ENCODE peak calls at places on chromosomes 4 and X, in nine cellular contexts. B is endothelial cell of umbilical vein, E is fibroblast of lung, S is RWPE1, W is A549, C is colonic mucosa, I is aorta, U is stomach, T is neuronal stem cell. D is an unnamed sample.
A peak's percentile ranks its signal among the peaks of the same experiment; 100 is the strongest.

GRCh38 chr4:55445921-55446577 is 50.3 kb downstream of the TMEM165 start:
- DNase-seq in B (no peak), E (peak; percentile 65), S (no peak), W (no peak), C (no peak), I (no peak), U (no peak), T (no peak), D (no peak)

GRCh38 chrX:95764972-95765451 is 919.6 kb upstream of the DIAPH2 start:
- DNase-seq in B (peak; percentile 49), E (peak; percentile 81), S (peak; percentile 2), W (peak; percentile 40), C (no peak), I (no peak), U (no peak), T (peak; percentile 32), D (no peak)

GRCh38 chr4:139761461-139761860 is 95.8 kb downstream of the MGST2 start:
- DNase-seq in B (no peak), E (no peak), S (peak; percentile 38), W (peak; percentile 31), C (no peak), I (no peak), U (no peak), T (no peak), D (no peak)

GRCh38 chrX:82208976-82209375 is 1007.1 kb downstream of the SH3BGRL start:
- DNase-seq in B (no peak), E (no peak), S (no peak), W (no peak), C (no peak), I (no peak), U (no peak), T (no peak), D (no peak)

GRCh38 chr4:136241221-136241986 is 1290.9 kb downstream of the PCDH18 start:
- DNase-seq in B (no peak), E (no peak), S (no peak), W (no peak), C (no peak), I (no peak), U (no peak), T (no peak), D (no peak)

GRCh38 chrX:4263005-4263404 is 549.6 kb upstream of the PRKX start:
- DNase-seq in B (no peak), E (no peak), S (no peak), W (peak; percentile 3), C (no peak), I (no peak), U (no peak), T (no peak), D (no peak)

GRCh38 chrX:110178179-110178865 is 139.6 kb downstream of the AMMECR1 start:
- DNase-seq in B (no peak), E (no peak), S (no peak), W (no peak), C (no peak), I (no peak), U (peak; percentile 63), T (no peak), D (no peak)

GRCh38 chr4:139875456-139875855 is 209.8 kb downstream of the MGST2 start:
- DNase-seq in B (no peak), E (no peak), S (no peak), W (no peak), C (no peak), I (no peak), U (no peak), T (peak; percentile 64), D (no peak)

GRCh38 chr4:10461850-10462400 is 4.7 kb upstream of the ZNF518B start:
- DNase-seq in B (no peak), E (no peak), S (no peak), W (no peak), C (no peak), I (no peak), U (no peak), T (no peak), D (no peak)

GRCh38 chr4:88275516-88275915 is 8.8 kb downstream of the PPM1K start:
- DNase-seq in B (no peak), E (peak; percentile 47), S (no peak), W (no peak), C (no peak), I (no peak), U (no peak), T (no peak), D (no peak)

GRCh38 chr4:94459462-94460161 is 7.9 kb downstream of the PDLIM5 start:
- DNase-seq in B (no peak), E (no peak), S (no peak), W (no peak), C (no peak), I (no peak), U (no peak), T (no peak), D (no peak)
- H3K27ac ChIP-seq in B (no peak overlapping the region), E (no peak overlapping the region), S (no peak overlapping the region), W (no peak overlapping the region), C (no peak overlapping the region), I (peak overlapping the region; percentile 93), U (no peak overlapping the region), T (peak overlapping the region; percentile 63), D (peak overlapping the region; percentile 17)

DNA sequence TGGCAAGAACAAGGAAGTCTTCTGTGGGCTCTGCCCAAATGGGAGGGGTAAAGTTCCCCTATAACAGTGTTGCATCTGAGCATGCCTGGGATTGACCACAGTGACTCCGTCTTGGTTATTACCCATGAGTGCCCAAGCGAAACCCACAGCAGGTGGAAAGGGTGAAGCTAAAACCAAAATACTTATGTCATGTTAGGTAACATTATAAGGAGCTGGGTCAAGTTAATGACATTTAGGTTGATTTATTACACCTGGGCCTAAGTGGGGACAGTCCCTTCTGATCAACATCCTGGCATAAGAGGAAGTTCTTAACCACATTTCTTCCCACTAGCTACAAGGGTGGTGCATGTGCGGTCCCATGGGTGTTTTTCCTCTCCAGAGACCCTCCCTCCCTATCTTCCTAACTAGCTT is 1.3 kb upstream of the ZNF732 start:
- DNase-seq in B (no peak), E (no peak), S (no peak), W (no peak), C (no peak), I (no peak), U (no peak), T (no peak), D (no peak)
- H3K27ac ChIP-seq in B (no peak overlapping the region), E (no peak overlapping the region), S (no peak overlapping the region), W (no peak overlapping the region), C (no peak overlapping the region), I (no peak overlapping the region), U (no peak overlapping the region), T (no peak overlapping the region), D (no peak overlapping the region)

DNA sequence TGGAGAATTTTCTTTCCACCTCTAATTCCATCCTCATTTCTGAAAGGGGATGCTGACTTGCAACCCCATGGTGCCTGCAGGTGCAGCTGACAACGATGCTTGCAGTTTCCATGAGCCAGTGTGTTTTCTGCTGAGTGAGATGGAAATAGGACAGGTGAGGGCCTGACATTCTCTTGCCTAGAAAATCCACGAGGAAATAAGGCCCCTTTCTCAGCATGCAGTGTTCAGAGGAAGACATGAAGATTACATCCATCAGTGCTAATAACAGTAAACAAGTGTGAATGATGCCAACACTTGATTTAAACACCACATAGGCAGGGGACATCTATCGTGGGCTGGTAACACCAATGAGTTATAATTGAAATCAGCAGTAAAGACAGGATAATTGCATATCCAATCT is 237.3 kb downstream of the NLGN4X start:
- DNase-seq in B (no peak), E (no peak), S (no peak), W (no peak), C (no peak), I (no peak), U (no peak), T (no peak), D (no peak)
- H3K27ac ChIP-seq in B (no peak overlapping the region), E (no peak overlapping the region), S (no peak overlapping the region), W (no peak overlapping the region), C (no peak overlapping the region), I (no peak overlapping the region), U (no peak overlapping the region), T (no peak overlapping the region), D (no peak overlapping the region)

GRCh38 chr4:153781717-153782416 is 7.0 kb downstream of the SFRP2 start:
- DNase-seq in B (no peak), E (peak; percentile 76), S (no peak), W (no peak), C (no peak), I (no peak), U (no peak), T (no peak), D (no peak)

GRCh38 chr4:153784300-153784699 is 4.6 kb downstream of the SFRP2 start:
- DNase-seq in B (no peak), E (no peak), S (no peak), W (no peak), C (no peak), I (no peak), U (no peak), T (no peak), D (no peak)

GRCh38 chr4:153781280-153781679 is 7.6 kb downstream of the SFRP2 start:
- DNase-seq in B (no peak), E (no peak), S (no peak), W (no peak), C (no peak), I (no peak), U (no peak), T (no peak), D (no peak)

GRCh38 chr4:153780876-153781275 is 8.0 kb downstream of the SFRP2 start:
- DNase-seq in B (no peak), E (no peak), S (no peak), W (no peak), C (no peak), I (no peak), U (no peak), T (no peak), D (no peak)

DNA sequence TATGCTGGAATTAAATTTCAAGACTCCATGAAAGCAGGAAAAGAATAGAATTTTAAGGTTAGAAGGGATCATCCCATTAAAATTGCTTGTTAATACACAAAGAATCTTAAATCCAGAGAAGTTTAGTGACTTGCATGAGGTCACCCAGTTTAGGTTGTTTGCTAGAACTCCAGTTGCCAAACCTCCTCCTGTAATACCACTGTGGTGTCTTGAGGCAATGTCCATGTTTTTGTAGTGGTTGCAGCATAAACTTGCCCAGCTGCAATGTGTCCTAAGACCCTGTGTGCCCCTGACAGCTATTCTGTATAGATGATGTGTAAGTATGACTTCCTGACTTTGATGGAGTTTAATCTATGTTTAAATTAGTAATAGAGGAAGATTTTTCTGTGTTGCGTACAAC is 6.3 kb downstream of the SFRP2 start:
- DNase-seq in B (no peak), E (peak; percentile 42), S (no peak), W (no peak), C (no peak), I (no peak), U (no peak), T (no peak), D (no peak)
- H3K27ac ChIP-seq in B (no peak overlapping the region), E (no peak overlapping the region), S (no peak overlapping the region), W (no peak overlapping the region), C (no peak overlapping the region), I (no peak overlapping the region), U (no peak overlapping the region), T (peak overlapping the region; percentile 62), D (no peak overlapping the region)

GRCh38 chrX:10115082-10115481 is 41.7 kb upstream of the CLCN4 start:
- DNase-seq in B (no peak), E (no peak), S (no peak), W (no peak), C (no peak), I (no peak), U (no peak), T (no peak), D (no peak)
- H3K27ac ChIP-seq in B (no peak overlapping the region), E (no peak overlapping the region), S (no peak overlapping the region), W (no peak overlapping the region), C (no peak overlapping the region), I (no peak overlapping the region), U (no peak overlapping the region), T (no peak overlapping the region), D (no peak overlapping the region)

GRCh38 chrX:47366051-47366722 is 4.2 kb upstream of the ZNF157 start:
- DNase-seq in B (peak; percentile 62), E (peak; percentile 75), S (peak; percentile 31), W (peak; percentile 89), C (peak; percentile 35), I (peak; percentile 85), U (peak; percentile 47), T (peak; percentile 54), D (peak; percentile 46)
- H3K27ac ChIP-seq in B (no peak overlapping the region), E (no peak overlapping the region), S (peak overlapping the region; percentile 70), W (peak overlapping the region; percentile 45), C (no peak overlapping the region), I (no peak overlapping the region), U (no peak overlapping the region), T (peak overlapping the region; percentile 53), D (no peak overlapping the region)